ENCODE peak calls at places on chromosome 16, in ten cellular contexts. One of them, this sample, is unnamed.

GRCh38 chr16:14071576-14072271 is 605 bp downstream of the MRTFB start:
- DNase-seq in upper lobe of right lung: no peak
- DNase-seq in fibroblast of lung: no peak
- DNase-seq in psoas muscle: no peak
- DNase-seq in lung: no peak
- DNase-seq in ascending aorta: no peak
- DNase-seq in SK-N-SH: no peak
- DNase-seq in tibial artery: peak; percentile 28
- DNase-seq in GM23338: peak; percentile 41
- DNase-seq in transverse colon: no peak
- DNase-seq in this sample: peak; percentile 35

GRCh38 chr16:9885876-9886275 is 296.4 kb downstream of the GRIN2A start:
- DNase-seq in upper lobe of right lung: no peak
- DNase-seq in fibroblast of lung: no peak
- DNase-seq in psoas muscle: no peak
- DNase-seq in lung: no peak
- DNase-seq in ascending aorta: no peak
- DNase-seq in SK-N-SH: no peak
- DNase-seq in tibial artery: no peak
- DNase-seq in GM23338: no peak
- DNase-seq in transverse colon: no peak
- DNase-seq in this sample: no peak

GRCh38 chr16:86466695-86467406 is 43.5 kb upstream of the FOXF1 start:
- DNase-seq in upper lobe of right lung: no peak
- DNase-seq in fibroblast of lung: peak; percentile 96
- DNase-seq in psoas muscle: no peak
- DNase-seq in lung: no peak
- DNase-seq in ascending aorta: no peak
- DNase-seq in SK-N-SH: no peak
- DNase-seq in tibial artery: no peak
- DNase-seq in GM23338: no peak
- DNase-seq in transverse colon: peak; percentile 41
- DNase-seq in this sample: no peak

GRCh38 chr16:75789237-75789636 is 62.9 kb upstream of the CPHXL start:
- DNase-seq in upper lobe of right lung: no peak
- DNase-seq in fibroblast of lung: peak; percentile 64
- DNase-seq in psoas muscle: no peak
- DNase-seq in lung: no peak
- DNase-seq in ascending aorta: no peak
- DNase-seq in SK-N-SH: peak; percentile 58
- DNase-seq in tibial artery: no peak
- DNase-seq in GM23338: peak; percentile 74
- DNase-seq in transverse colon: no peak
- DNase-seq in this sample: no peak

GRCh38 chr16:59044616-59045015 is 310.5 kb upstream of the GOT2 start:
- DNase-seq in upper lobe of right lung: no peak
- DNase-seq in fibroblast of lung: no peak
- DNase-seq in psoas muscle: no peak
- DNase-seq in lung: no peak
- DNase-seq in ascending aorta: no peak
- DNase-seq in SK-N-SH: no peak
- DNase-seq in tibial artery: no peak
- DNase-seq in GM23338: no peak
- DNase-seq in transverse colon: no peak
- DNase-seq in this sample: no peak

GRCh38 chr16:19119564-19119963 is 5.8 kb downstream of the ITPRIPL2 start:
- DNase-seq in upper lobe of right lung: no peak
- DNase-seq in fibroblast of lung: peak; percentile 79
- DNase-seq in psoas muscle: no peak
- DNase-seq in lung: no peak
- DNase-seq in ascending aorta: no peak
- DNase-seq in SK-N-SH: no peak
- DNase-seq in tibial artery: no peak
- DNase-seq in GM23338: no peak
- DNase-seq in transverse colon: no peak
- DNase-seq in this sample: no peak

GRCh38 chr16:53530046-53530445 is 27.0 kb upstream of the AKTIP start:
- DNase-seq in upper lobe of right lung: no peak
- DNase-seq in fibroblast of lung: no peak
- DNase-seq in psoas muscle: no peak
- DNase-seq in lung: no peak
- DNase-seq in ascending aorta: no peak
- DNase-seq in SK-N-SH: peak; percentile 61
- DNase-seq in tibial artery: no peak
- DNase-seq in GM23338: no peak
- DNase-seq in transverse colon: no peak
- DNase-seq in this sample: peak; percentile 65

GRCh38 chr16:8426569-8426968 is 163.7 kb downstream of the TMEM114 start:
- DNase-seq in upper lobe of right lung: no peak
- DNase-seq in fibroblast of lung: no peak
- DNase-seq in psoas muscle: no peak
- DNase-seq in lung: no peak
- DNase-seq in ascending aorta: no peak
- DNase-seq in SK-N-SH: no peak
- DNase-seq in tibial artery: no peak
- DNase-seq in GM23338: no peak
- DNase-seq in transverse colon: no peak
- DNase-seq in this sample: no peak

GRCh38 chr16:27748868-27749546 is 199.1 kb downstream of the KATNIP start:
- DNase-seq in upper lobe of right lung: no peak
- DNase-seq in fibroblast of lung: peak; percentile 77
- DNase-seq in psoas muscle: no peak
- DNase-seq in lung: no peak
- DNase-seq in ascending aorta: no peak
- DNase-seq in SK-N-SH: no peak
- DNase-seq in tibial artery: peak; percentile 33
- DNase-seq in GM23338: peak; percentile 77
- DNase-seq in transverse colon: peak; percentile 67
- DNase-seq in this sample: peak; percentile 40

GRCh38 chr16:71214771-71215381 is 15.6 kb downstream of the HYDIN start:
- DNase-seq in upper lobe of right lung: no peak
- DNase-seq in fibroblast of lung: no peak
- DNase-seq in psoas muscle: no peak
- DNase-seq in lung: no peak
- DNase-seq in ascending aorta: no peak
- DNase-seq in SK-N-SH: no peak
- DNase-seq in tibial artery: no peak
- DNase-seq in GM23338: peak; percentile 43
- DNase-seq in transverse colon: no peak
- DNase-seq in this sample: no peak

GRCh38 chr16:71216714-71217113 is 13.8 kb downstream of the HYDIN start:
- DNase-seq in upper lobe of right lung: no peak
- DNase-seq in fibroblast of lung: no peak
- DNase-seq in psoas muscle: no peak
- DNase-seq in lung: no peak
- DNase-seq in ascending aorta: no peak
- DNase-seq in SK-N-SH: no peak
- DNase-seq in tibial artery: no peak
- DNase-seq in GM23338: peak; percentile 49
- DNase-seq in transverse colon: no peak
- DNase-seq in this sample: no peak
- TF ChIP-seq CTCF in upper lobe of right lung: no peak
- TF ChIP-seq CTCF in fibroblast of lung: no peak
- TF ChIP-seq CTCF in psoas muscle: no peak
- TF ChIP-seq CTCF in lung: no peak
- TF ChIP-seq CTCF in ascending aorta: no peak
- TF ChIP-seq CTCF in SK-N-SH: no peak
- TF ChIP-seq CTCF in tibial artery: no peak
- TF ChIP-seq CTCF in GM23338: no peak
- TF ChIP-seq CTCF in transverse colon: no peak
- TF ChIP-seq CTCF in this sample: peak; percentile 45

GRCh38 chr16:23920446-23920845 is 84.7 kb downstream of the PRKCB start:
- DNase-seq in upper lobe of right lung: no peak
- DNase-seq in fibroblast of lung: no peak
- DNase-seq in psoas muscle: no peak
- DNase-seq in lung: no peak
- DNase-seq in ascending aorta: no peak
- DNase-seq in SK-N-SH: no peak
- DNase-seq in tibial artery: no peak
- DNase-seq in GM23338: no peak
- DNase-seq in transverse colon: no peak
- DNase-seq in this sample: no peak

GRCh38 chr16:23920899-23921298 is 85.1 kb downstream of the PRKCB start:
- DNase-seq in upper lobe of right lung: no peak
- DNase-seq in fibroblast of lung: no peak
- DNase-seq in psoas muscle: no peak
- DNase-seq in lung: no peak
- DNase-seq in ascending aorta: no peak
- DNase-seq in SK-N-SH: no peak
- DNase-seq in tibial artery: no peak
- DNase-seq in GM23338: no peak
- DNase-seq in transverse colon: no peak
- DNase-seq in this sample: no peak

GRCh38 chr16:23909792-23910418 is 74.1 kb downstream of the PRKCB start:
- DNase-seq in upper lobe of right lung: no peak
- DNase-seq in fibroblast of lung: no peak
- DNase-seq in psoas muscle: no peak
- DNase-seq in lung: no peak
- DNase-seq in ascending aorta: no peak
- DNase-seq in SK-N-SH: no peak
- DNase-seq in tibial artery: no peak
- DNase-seq in GM23338: no peak
- DNase-seq in transverse colon: no peak
- DNase-seq in this sample: no peak

GRCh38 chr16:23917621-23918020 is 81.8 kb downstream of the PRKCB start:
- DNase-seq in upper lobe of right lung: no peak
- DNase-seq in fibroblast of lung: no peak
- DNase-seq in psoas muscle: no peak
- DNase-seq in lung: no peak
- DNase-seq in ascending aorta: no peak
- DNase-seq in SK-N-SH: no peak
- DNase-seq in tibial artery: no peak
- DNase-seq in GM23338: no peak
- DNase-seq in transverse colon: no peak
- DNase-seq in this sample: no peak

GRCh38 chr16:23914935-23915549 is 79.3 kb downstream of the PRKCB start:
- DNase-seq in upper lobe of right lung: no peak
- DNase-seq in fibroblast of lung: no peak
- DNase-seq in psoas muscle: no peak
- DNase-seq in lung: no peak
- DNase-seq in ascending aorta: no peak
- DNase-seq in SK-N-SH: no peak
- DNase-seq in tibial artery: no peak
- DNase-seq in GM23338: no peak
- DNase-seq in transverse colon: no peak
- DNase-seq in this sample: no peak
- H3K27ac ChIP-seq in upper lobe of right lung: no peak overlapping the region
- H3K27ac ChIP-seq in fibroblast of lung: no peak overlapping the region
- H3K27ac ChIP-seq in psoas muscle: no peak overlapping the region
- H3K27ac ChIP-seq in lung: no peak overlapping the region
- H3K27ac ChIP-seq in ascending aorta: no peak overlapping the region
- H3K27ac ChIP-seq in SK-N-SH: no peak overlapping the region
- H3K27ac ChIP-seq in tibial artery: peak overlapping the region; percentile 41
- H3K27ac ChIP-seq in GM23338: no peak overlapping the region
- H3K27ac ChIP-seq in transverse colon: peak overlapping the region; percentile 62
- H3K27ac ChIP-seq in this sample: no peak overlapping the region

GRCh38 chr16:88737298-88738166 is 31.2 kb downstream of the CTU2 start:
- DNase-seq in upper lobe of right lung: peak; percentile 92
- DNase-seq in fibroblast of lung: peak; percentile 79
- DNase-seq in psoas muscle: peak; percentile 70
- DNase-seq in lung: peak; percentile 73
- DNase-seq in ascending aorta: peak; percentile 76
- DNase-seq in SK-N-SH: peak; percentile 94
- DNase-seq in tibial artery: peak; percentile 65
- DNase-seq in GM23338: peak; percentile 77
- DNase-seq in transverse colon: peak; percentile 78
- DNase-seq in this sample: peak; percentile 44
- H3K36me3 ChIP-seq in upper lobe of right lung: peaks cover 55% of the 10 kb centered on the region
- H3K36me3 ChIP-seq in fibroblast of lung: peaks cover 62% of the 10 kb centered on the region
- H3K36me3 ChIP-seq in psoas muscle: peaks cover 4% of the 10 kb centered on the region
- H3K36me3 ChIP-seq in lung: peaks cover 76% of the 10 kb centered on the region
- H3K36me3 ChIP-seq in ascending aorta: peaks cover 59% of the 10 kb centered on the region
- H3K36me3 ChIP-seq in SK-N-SH: peaks cover 40% of the 10 kb centered on the region
- H3K36me3 ChIP-seq in tibial artery: no peaks in the 10 kb centered on the region
- H3K36me3 ChIP-seq in GM23338: no peaks in the 10 kb centered on the region
- H3K36me3 ChIP-seq in transverse colon: no peaks in the 10 kb centered on the region
- H3K36me3 ChIP-seq in this sample: no peaks in the 10 kb centered on the region

GRCh38 chr16:85453179-85453678 is 159.9 kb upstream of the GSE1 start:
- DNase-seq in upper lobe of right lung: no peak
- DNase-seq in fibroblast of lung: no peak
- DNase-seq in psoas muscle: no peak
- DNase-seq in lung: no peak
- DNase-seq in ascending aorta: no peak
- DNase-seq in SK-N-SH: no peak
- DNase-seq in tibial artery: no peak
- DNase-seq in GM23338: no peak
- DNase-seq in transverse colon: peak; percentile 57
- DNase-seq in this sample: no peak

GRCh38 chr16:85451646-85452363 is 161.3 kb upstream of the GSE1 start:
- DNase-seq in upper lobe of right lung: no peak
- DNase-seq in fibroblast of lung: no peak
- DNase-seq in psoas muscle: no peak
- DNase-seq in lung: no peak
- DNase-seq in ascending aorta: no peak
- DNase-seq in SK-N-SH: no peak
- DNase-seq in tibial artery: no peak
- DNase-seq in GM23338: no peak
- DNase-seq in transverse colon: no peak
- DNase-seq in this sample: peak; percentile 88

GRCh38 chr16:85453701-85454100 is 159.4 kb upstream of the GSE1 start:
- DNase-seq in upper lobe of right lung: no peak
- DNase-seq in fibroblast of lung: no peak
- DNase-seq in psoas muscle: no peak
- DNase-seq in lung: no peak
- DNase-seq in ascending aorta: no peak
- DNase-seq in SK-N-SH: no peak
- DNase-seq in tibial artery: no peak
- DNase-seq in GM23338: no peak
- DNase-seq in transverse colon: no peak
- DNase-seq in this sample: no peak

GRCh38 chr16:85454171-85454883 is 158.8 kb upstream of the GSE1 start:
- DNase-seq in upper lobe of right lung: no peak
- DNase-seq in fibroblast of lung: peak; percentile 55
- DNase-seq in psoas muscle: no peak
- DNase-seq in lung: no peak
- DNase-seq in ascending aorta: no peak
- DNase-seq in SK-N-SH: no peak
- DNase-seq in tibial artery: no peak
- DNase-seq in GM23338: no peak
- DNase-seq in transverse colon: no peak
- DNase-seq in this sample: peak; percentile 35

DNA sequence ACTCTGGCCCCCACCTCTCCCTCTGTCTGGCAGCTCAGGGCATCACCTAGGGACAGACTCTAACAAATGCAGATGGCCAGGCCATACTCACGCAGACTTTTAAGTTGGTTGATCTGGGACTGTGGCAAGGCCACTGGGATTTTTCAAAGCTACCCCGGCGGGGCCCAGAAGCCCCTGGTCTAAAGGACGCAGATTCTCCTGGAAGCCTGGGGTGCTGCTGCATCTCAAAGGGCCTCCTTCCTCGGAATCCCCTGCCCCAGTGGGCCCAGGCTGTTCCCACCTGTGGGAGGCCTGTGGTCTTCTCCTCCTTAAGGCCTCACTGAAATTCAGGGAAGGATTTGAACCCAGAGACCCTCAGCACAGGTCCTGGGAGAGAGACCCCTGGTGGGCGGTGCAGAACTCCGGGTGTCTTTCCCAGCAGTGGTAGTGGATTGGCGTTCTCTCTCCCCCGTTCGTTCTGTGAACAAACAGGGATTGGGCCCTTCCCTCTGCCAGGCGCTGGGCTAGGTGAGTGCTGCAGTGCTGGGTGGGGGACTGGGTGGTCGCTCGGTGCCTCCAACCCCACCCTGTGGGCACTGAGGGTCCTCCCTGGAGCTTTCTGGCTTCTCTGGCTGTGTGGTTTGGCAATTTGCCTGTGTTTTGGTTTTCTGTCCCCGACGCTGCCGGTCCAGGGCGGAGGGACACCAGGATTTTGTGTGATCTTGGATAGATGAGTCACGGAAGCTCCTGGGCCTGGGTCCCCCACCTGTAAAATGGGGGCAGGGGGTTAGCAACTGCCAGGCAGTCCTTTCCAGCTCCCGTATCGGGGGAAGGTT is 160.6 kb upstream of the GSE1 start:
- DNase-seq in upper lobe of right lung: no peak
- DNase-seq in fibroblast of lung: no peak
- DNase-seq in psoas muscle: no peak
- DNase-seq in lung: no peak
- DNase-seq in ascending aorta: no peak
- DNase-seq in SK-N-SH: no peak
- DNase-seq in tibial artery: no peak
- DNase-seq in GM23338: no peak
- DNase-seq in transverse colon: no peak
- DNase-seq in this sample: no peak
- TF ChIP-seq CTCF in upper lobe of right lung: no peak
- TF ChIP-seq CTCF in fibroblast of lung: no peak
- TF ChIP-seq CTCF in psoas muscle: no peak
- TF ChIP-seq CTCF in lung: no peak
- TF ChIP-seq CTCF in ascending aorta: no peak
- TF ChIP-seq CTCF in SK-N-SH: peak; percentile 13
- TF ChIP-seq CTCF in tibial artery: no peak
- TF ChIP-seq CTCF in GM23338: peak; percentile 39
- TF ChIP-seq CTCF in transverse colon: no peak
- TF ChIP-seq CTCF in this sample: peak; percentile 9